ENCODE peak calls at places on chromosome 22, in ten cellular contexts. L is H54, I is A549, J is K562, W is heart left ventricle, D is body of pancreas, O is spleen, T is ovary, Y is testis, N is IMR-90. F is an unnamed sample.

GRCh38 chr22:20962491-20962945 is 4.5 kb upstream of the AIFM3 start:
- DNase-seq in L (no peak), I (no peak), J (no peak), W (peak; percentile 10), D (no peak), O (peak; percentile 33), T (no peak), Y (no peak), N (no peak), F (no peak)

GRCh38 chr22:33300165-33300564 is 242.0 kb upstream of the SYN3 start:
- DNase-seq in L (no peak), I (no peak), J (no peak), W (no peak), D (no peak), O (peak; percentile 38), T (no peak), Y (no peak), N (no peak), F (no peak)

GRCh38 chr22:32206774-32207758 is 2.2 kb upstream of the RFPL2 start:
- DNase-seq in L (no peak), I (peak; percentile 71), J (no peak), W (no peak), D (peak; percentile 55), O (peak; percentile 76), T (no peak), Y (no peak), N (no peak), F (no peak)

GRCh38 chr22:21098099-21098671 is 52.4 kb downstream of the LRRC74B start:
- DNase-seq in L (no peak), I (peak; percentile 37), J (no peak), W (no peak), D (no peak), O (no peak), T (no peak), Y (no peak), N (no peak), F (no peak)

GRCh38 chr22:40757071-40757470 is 62.1 kb downstream of the SLC25A17 start:
- DNase-seq in L (no peak), I (no peak), J (no peak), W (no peak), D (no peak), O (no peak), T (no peak), Y (no peak), N (peak; percentile 69), F (no peak)

GRCh38 chr22:37742374-37743092 is 45.7 kb downstream of the TRIOBP start:
- DNase-seq in L (peak; percentile 78), I (no peak), J (no peak), W (no peak), D (no peak), O (no peak), T (peak; percentile 51), Y (no peak), N (peak; percentile 91), F (peak; percentile 79)

GRCh38 chr22:27433585-27434190 is 367.9 kb downstream of the MN1 start:
- DNase-seq in L (no peak), I (no peak), J (no peak), W (no peak), D (peak; percentile 63), O (no peak), T (no peak), Y (no peak), N (peak; percentile 19), F (no peak)

GRCh38 chr22:37121887-37122591 is 12.5 kb upstream of the TMPRSS6 start:
- DNase-seq in L (peak; percentile 59), I (peak; percentile 36), J (no peak), W (no peak), D (no peak), O (peak; percentile 89), T (no peak), Y (peak; percentile 16), N (peak; percentile 37), F (no peak)

GRCh38 chr22:40517631-40518030 is 118.9 kb downstream of the MRTFA start:
- DNase-seq in L (no peak), I (no peak), J (no peak), W (no peak), D (no peak), O (no peak), T (no peak), Y (no peak), N (no peak), F (no peak)

GRCh38 chr22:35618427-35619223 is 1.5 kb upstream of the MB start:
- DNase-seq in L (no peak), I (no peak), J (no peak), W (no peak), D (no peak), O (no peak), T (no peak), Y (no peak), N (no peak), F (no peak)

GRCh38 chr22:46006379-46007002 is 29.5 kb upstream of the WNT7B start:
- DNase-seq in L (peak; percentile 56), I (peak; percentile 85), J (peak; percentile 85), W (peak; percentile 97), D (peak; percentile 93), O (peak; percentile 98), T (peak; percentile 96), Y (peak; percentile 97), N (peak; percentile 80), F (peak; percentile 96)

GRCh38 chr22:27677895-27678458 is 123.6 kb downstream of the MN1 start:
- DNase-seq in L (no peak), I (no peak), J (no peak), W (no peak), D (no peak), O (peak; percentile 35), T (no peak), Y (no peak), N (no peak), F (peak; percentile 33)

GRCh38 chr22:50562523-50563409 is at the start of gene SYCE3:
- DNase-seq in L (peak; percentile 70), I (peak; percentile 91), J (peak; percentile 92), W (peak; percentile 99), D (peak; percentile 99), O (peak; percentile 99), T (peak; percentile 96), Y (peak; percentile 98), N (peak; percentile 78), F (peak; percentile 93)
- TF ChIP-seq POLR2A in L (peak; percentile 19), I (peak; percentile 35), J (peak; percentile 61), W (peak; percentile 86), D (peak; percentile 70), O (no peak), T (no peak), Y (peak; percentile 27), N (no peak), F (peak; percentile 62)

DNA sequence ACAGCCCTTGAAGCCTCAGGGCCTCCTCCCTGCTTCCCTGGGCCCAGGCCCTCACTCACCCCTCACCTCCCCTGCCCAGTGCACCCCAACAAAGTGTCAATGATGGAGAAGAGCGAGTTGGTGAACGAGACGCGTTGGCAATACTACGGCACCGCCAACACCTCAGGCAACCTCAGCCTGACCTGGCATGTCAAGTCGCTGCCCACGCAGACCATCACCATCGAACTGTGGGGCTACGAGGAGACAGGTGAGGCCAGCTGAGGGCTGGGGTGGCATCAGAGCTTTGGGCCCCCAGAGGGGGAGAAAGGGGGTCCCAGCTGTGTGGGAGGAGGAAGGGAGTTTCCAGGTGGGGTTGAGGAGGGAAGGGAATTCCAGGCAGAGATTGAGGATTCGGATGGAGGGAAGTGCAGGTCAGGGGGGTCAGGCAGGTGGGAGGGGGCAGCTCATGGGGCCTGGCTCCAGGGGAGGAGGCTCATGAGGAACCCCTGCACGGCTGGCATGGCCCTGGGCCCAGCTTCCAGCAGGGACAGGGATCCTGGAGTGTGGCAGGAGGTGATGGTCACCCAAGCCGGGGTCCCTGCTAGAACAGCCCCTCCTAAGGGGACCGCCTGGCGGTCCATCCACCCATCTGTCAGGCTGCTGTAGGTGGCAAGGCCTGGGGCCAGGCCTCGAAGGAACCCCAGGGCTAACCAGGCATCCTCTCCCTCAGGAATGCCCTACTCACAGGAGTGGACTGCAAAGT is 2.9 kb downstream of the SUSD2 start:
- DNase-seq in L (no peak), I (no peak), J (no peak), W (no peak), D (no peak), O (peak; percentile 55), T (peak; percentile 17), Y (no peak), N (no peak), F (no peak)
- TF ChIP-seq POLR2A in L (no peak), I (no peak), J (no peak), W (no peak), D (no peak), O (no peak), T (no peak), Y (no peak), N (no peak), F (no peak)

DNA sequence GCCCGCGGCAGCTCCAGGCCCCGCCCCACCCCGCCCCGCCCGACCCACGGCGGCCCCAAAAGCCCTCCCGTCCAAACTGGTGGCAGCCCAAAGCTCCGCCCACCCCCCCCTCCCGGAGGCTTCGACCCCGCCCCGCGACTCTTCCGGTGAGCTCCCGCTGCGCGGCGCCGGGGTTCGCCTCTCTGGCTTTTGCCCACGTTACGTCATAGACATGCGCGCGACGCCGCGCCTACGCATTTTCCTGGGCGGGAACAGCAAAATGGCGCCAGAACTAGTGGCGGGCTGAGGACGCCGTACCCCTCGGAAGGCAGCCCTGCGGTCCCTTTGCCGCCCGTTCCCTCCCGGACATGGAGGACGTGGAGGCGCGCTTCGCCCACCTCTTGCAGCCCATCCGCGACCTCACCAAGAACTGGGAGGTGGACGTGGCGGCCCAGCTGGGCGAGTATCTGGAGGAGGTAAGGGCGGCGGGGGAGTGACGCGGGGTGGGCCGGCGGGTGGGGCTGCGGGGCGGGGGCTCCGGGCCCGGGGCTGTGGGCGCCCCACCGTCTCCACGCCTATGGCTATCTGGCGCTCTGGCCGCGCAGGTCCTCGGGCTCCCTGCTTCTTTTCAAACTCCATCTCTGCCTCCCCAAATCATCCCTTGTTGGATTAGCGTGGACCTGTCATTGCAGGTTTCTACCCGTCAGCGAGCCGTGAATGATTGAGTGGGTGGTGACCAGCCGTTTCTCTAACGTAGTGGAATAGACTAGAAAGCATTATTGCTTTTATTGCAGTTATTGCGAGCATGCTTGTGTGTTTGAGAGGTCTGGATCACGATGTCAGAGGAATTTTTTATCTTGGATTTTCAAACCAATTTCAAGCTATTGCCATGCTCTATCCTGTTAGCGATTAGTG is at the start of gene NCAPH2:
- DNase-seq in L (peak; percentile 90), I (peak; percentile 94), J (peak; percentile 97), W (peak; percentile 99), D (peak; percentile 98), O (peak; percentile 99), T (peak; percentile 98), Y (peak; percentile 96), N (peak; percentile 95), F (peak; percentile 96)
- TF ChIP-seq POLR2A in L (peak; percentile 66), I (peak; percentile 61), J (peak; percentile 86), W (peak; percentile 71), D (peak; percentile 73), O (peak; percentile 56), T (peak; percentile 94), Y (peak; percentile 31), N (peak; percentile 57), F (peak; percentile 89)

GRCh38 chr22:23216331-23217170 is 36.2 kb downstream of the BCR start:
- DNase-seq in L (no peak), I (no peak), J (peak; percentile 53), W (no peak), D (no peak), O (peak; percentile 77), T (no peak), Y (no peak), N (no peak), F (no peak)
- TF ChIP-seq POLR2A in L (no peak), I (no peak), J (no peak), W (no peak), D (no peak), O (no peak), T (no peak), Y (no peak), N (no peak), F (no peak)

F was measured in uterus.